ENCODE peak calls at places on chromosome 3, in eight cellular contexts. I is HTR-8/SVneo; J is activated gamma-delta T cell treated with Interleukin-2 at 50 U/mL for 16 hours; Z is activated CD4-positive, alpha-beta T cell treated with anti-CD3 and anti-CD28 coated beads, Interleukin-2, amount 50 U/mL, for 24 hours; T is T-helper 1 cell; X is HEK293T; N is GM03348; E is uterus. R is an unnamed sample.

GRCh38 chr3:5376761-5377160 is 189.3 kb downstream of the EDEM1 start:
- DNase-seq in N (no peak), T (no peak), Z (no peak), J (no peak), I (no peak), E (no peak), X (no peak), R (no peak)

GRCh38 chr3:128784228-128784627 is 58.2 kb downstream of the RAB7A start:
- DNase-seq in N (no peak), Z (no peak), X (peak), E (no peak), I (peak), T (peak), J (peak), R (no peak)

GRCh38 chr3:103127737-103128136 is 692.9 kb downstream of the ZPLD1 start:
- DNase-seq in T (no peak), N (no peak), E (no peak), I (no peak), X (no peak), Z (no peak), J (no peak), R (no peak)

GRCh38 chr3:49700453-49701128 is 11.2 kb downstream of the RNF123 start:
- DNase-seq in X (no peak), E (no peak), J (no peak), N (no peak), T (no peak), Z (no peak), I (no peak), R (no peak)

GRCh38 chr3:119490153-119490552 is 8.2 kb upstream of the TIMMDC1 start:
- DNase-seq in E (no peak), X (no peak), Z (no peak), I (no peak), N (no peak), T (no peak), J (no peak), R (no peak)

GRCh38 chr3:101574388-101575156 is 592 bp downstream of the PCNP start:
- DNase-seq in Z (no peak), T (no peak), E (peak), I (peak), J (peak), X (peak), N (peak), R (peak)

GRCh38 chr3:70776081-70776480 is 463.6 kb upstream of the MDFIC2 start:
- DNase-seq in T (no peak), Z (no peak), J (no peak), I (no peak), E (no peak), N (no peak), X (no peak), R (no peak)

GRCh38 chr3:144036498-144036897 is 64.9 kb downstream of the DIPK2A start:
- DNase-seq in E (no peak), J (no peak), I (no peak), X (no peak), Z (no peak), N (no peak), T (no peak), R (no peak)

GRCh38 chr3:69869643-69870042 is 129.9 kb upstream of the SAMMSON start:
- DNase-seq in T (no peak), N (no peak), Z (no peak), I (peak), X (no peak), J (no peak), E (no peak), R (no peak)

GRCh38 chr3:111787556-111788463 is 71.3 kb upstream of the PHLDB2 start:
- DNase-seq in Z (no peak), I (no peak), T (no peak), J (no peak), N (no peak), E (no peak), X (no peak), R (no peak)

GRCh38 chr3:27976933-27977332 is 254.8 kb upstream of the EOMES start:
- DNase-seq in J (no peak), N (peak), T (no peak), E (no peak), Z (no peak), X (no peak), I (no peak), R (no peak)

GRCh38 chr3:131218196-131218595 is 163.4 kb upstream of the NUDT16 start:
- DNase-seq in J (no peak), N (no peak), Z (no peak), E (no peak), I (no peak), X (no peak), T (no peak), R (no peak)

GRCh38 chr3:2098398-2099027 is at the start of gene CNTN4:
- DNase-seq in I (no peak), J (no peak), N (peak), T (no peak), E (peak), Z (no peak), X (peak), R (no peak)

GRCh38 chr3:50650018-50650417 is 24.7 kb upstream of the DOCK3 start:
- DNase-seq in N (no peak), J (no peak), E (no peak), I (no peak), T (no peak), Z (no peak), X (no peak), R (no peak)

GRCh38 chr3:47266709-47267489 is 15.7 kb downstream of the KIF9 start:
- DNase-seq in T (no peak), X (no peak), J (peak), N (peak), I (peak), Z (no peak), E (peak), R (peak)

GRCh38 chr3:120909602-120909878 is 1.5 kb downstream of the STXBP5L start:
- DNase-seq in Z (no peak), E (no peak), I (no peak), T (no peak), N (no peak), J (no peak), X (peak), R (no peak)

GRCh38 chr3:167587651-167588050 is 66.1 kb downstream of the WDR49 start:
- DNase-seq in Z (no peak), N (no peak), J (no peak), E (no peak), X (no peak), I (no peak), T (no peak), R (no peak)

GRCh38 chr3:67521053-67521646 is 133.3 kb downstream of the SUCLG2 start:
- DNase-seq in J (no peak), T (no peak), I (no peak), E (no peak), Z (no peak), X (no peak), N (no peak), R (no peak)

GRCh38 chr3:190092250-190092649 is 28.4 kb downstream of the P3H2 start:
- DNase-seq in X (no peak), J (no peak), Z (no peak), N (peak), I (peak), E (no peak), T (no peak), R (peak)

GRCh38 chr3:137763594-137763938 is 549 bp upstream of the SOX14 start:
- DNase-seq in I (no peak), T (no peak), J (no peak), Z (no peak), X (no peak), E (no peak), N (peak), R (no peak)

GRCh38 chr3:127673191-127674098 is 693 bp downstream of the ABTB1 start:
- DNase-seq in T (peak), N (peak), I (no peak), Z (no peak), J (peak), E (peak), X (peak), R (no peak)

GRCh38 chr3:70832035-70832795 is 519.8 kb upstream of the MDFIC2 start:
- DNase-seq in E (no peak), N (peak), Z (no peak), I (peak), X (no peak), J (no peak), T (no peak), R (no peak)

GRCh38 chr3:171458056-171458856 is 1.9 kb downstream of the TNIK start:
- DNase-seq in T (peak), I (no peak), Z (no peak), X (no peak), E (no peak), J (peak), N (no peak), R (no peak)

GRCh38 chr3:29441020-29441324 is 160.1 kb downstream of the RBMS3 start:
- DNase-seq in E (no peak), N (no peak), T (no peak), Z (no peak), J (no peak), I (peak), X (no peak), R (no peak)

GRCh38 chr3:42387802-42388651 is 22.4 kb downstream of the LYZL4 start:
- DNase-seq in T (no peak), E (no peak), I (peak), X (no peak), N (no peak), J (peak), Z (no peak), R (no peak)

GRCh38 chr3:31093608-31093990 is 199.1 kb upstream of the GADL1 start:
- DNase-seq in N (no peak), X (no peak), J (no peak), E (no peak), Z (no peak), T (no peak), I (no peak), R (no peak)

GRCh38 chr3:71397046-71397445 is 186.5 kb downstream of the FOXP1 start:
- DNase-seq in J (no peak), E (no peak), N (peak), X (peak), I (peak), T (no peak), Z (no peak), R (peak)

GRCh38 chr3:81048058-81048665 is 713.3 kb downstream of the GBE1 start:
- DNase-seq in E (no peak), T (no peak), N (no peak), Z (no peak), J (no peak), I (no peak), X (no peak), R (no peak)

GRCh38 chr3:122996038-122996580 is 31.5 kb downstream of the SEMA5B start:
- DNase-seq in I (no peak), X (no peak), T (no peak), N (no peak), E (no peak), Z (no peak), J (no peak), R (no peak)

GRCh38 chr3:105118905-105119304 is 247.8 kb upstream of the ALCAM start:
- DNase-seq in I (peak), T (no peak), Z (no peak), J (no peak), E (no peak), N (peak), X (no peak), R (peak)

GRCh38 chr3:153247331-153248311 is 85.6 kb downstream of the RAP2B start:
- DNase-seq in Z (no peak), J (no peak), I (no peak), X (no peak), T (no peak), N (no peak), E (no peak), R (no peak)

GRCh38 chr3:41198046-41198445 is 1.3 kb upstream of the CTNNB1 start:
- DNase-seq in Z (no peak), I (no peak), X (no peak), J (no peak), N (no peak), T (no peak), E (no peak), R (no peak)

GRCh38 chr3:156535162-156535627 is 19.7 kb downstream of the SSR3 start:
- DNase-seq in E (peak), Z (no peak), I (peak), N (peak), X (peak), J (no peak), T (no peak), R (peak)

GRCh38 chr3:109729111-109729510 is 391.8 kb upstream of the DPPA4 start:
- DNase-seq in Z (no peak), N (no peak), J (no peak), X (no peak), E (no peak), T (no peak), I (no peak), R (no peak)